ENCODE peak calls at places on chromosomes 3 and 15, in seven cellular contexts. One of them, this sample, is unnamed.

GRCh38 chr3:102059145-102059943 is 210.0 kb downstream of the NFKBIZ start:
- DNase-seq in RWPE2: no peak
- DNase-seq in astrocyte: no peak
- DNase-seq in right lobe of liver: no peak
- DNase-seq in AG10803: no peak
- DNase-seq in psoas muscle: no peak
- DNase-seq in GM12865: peak
- DNase-seq in this sample: no peak

GRCh38 chr15:62998262-62998909 is 44.2 kb upstream of the TPM1 start:
- DNase-seq in RWPE2: no peak
- DNase-seq in astrocyte: no peak
- DNase-seq in right lobe of liver: no peak
- DNase-seq in AG10803: no peak
- DNase-seq in psoas muscle: no peak
- DNase-seq in GM12865: no peak
- DNase-seq in this sample: no peak

GRCh38 chr3:156681003-156681402 is 6.6 kb downstream of the TIPARP start:
- DNase-seq in RWPE2: peak
- DNase-seq in astrocyte: peak
- DNase-seq in right lobe of liver: no peak
- DNase-seq in AG10803: peak
- DNase-seq in psoas muscle: no peak
- DNase-seq in GM12865: peak
- DNase-seq in this sample: peak

GRCh38 chr3:43043071-43043766 is 62.7 kb downstream of the POMGNT2 start:
- DNase-seq in RWPE2: no peak
- DNase-seq in astrocyte: no peak
- DNase-seq in right lobe of liver: no peak
- DNase-seq in AG10803: no peak
- DNase-seq in psoas muscle: no peak
- DNase-seq in GM12865: no peak
- DNase-seq in this sample: no peak

GRCh38 chr15:71809346-71809745 is 1.0 kb upstream of the NR2E3 start:
- DNase-seq in RWPE2: no peak
- DNase-seq in astrocyte: no peak
- DNase-seq in right lobe of liver: no peak
- DNase-seq in AG10803: no peak
- DNase-seq in psoas muscle: no peak
- DNase-seq in GM12865: no peak
- DNase-seq in this sample: no peak

GRCh38 chr3:136377499-136377898 is 127.4 kb downstream of the PCCB start:
- DNase-seq in RWPE2: no peak
- DNase-seq in astrocyte: no peak
- DNase-seq in right lobe of liver: no peak
- DNase-seq in AG10803: no peak
- DNase-seq in psoas muscle: no peak
- DNase-seq in GM12865: no peak
- DNase-seq in this sample: no peak

GRCh38 chr3:94050546-94050945 is 12.2 kb downstream of the DHFR2 start:
- DNase-seq in RWPE2: no peak
- DNase-seq in astrocyte: no peak
- DNase-seq in right lobe of liver: no peak
- DNase-seq in AG10803: no peak
- DNase-seq in psoas muscle: no peak
- DNase-seq in GM12865: no peak
- DNase-seq in this sample: no peak

GRCh38 chr3:82157952-82158351 is 396.5 kb upstream of the GBE1 start:
- DNase-seq in RWPE2: peak
- DNase-seq in astrocyte: peak
- DNase-seq in right lobe of liver: no peak
- DNase-seq in AG10803: peak
- DNase-seq in psoas muscle: no peak
- DNase-seq in GM12865: no peak
- DNase-seq in this sample: peak

GRCh38 chr15:60507596-60508424 is 28.9 kb upstream of the ICE2 start:
- DNase-seq in RWPE2: no peak
- DNase-seq in astrocyte: peak
- DNase-seq in right lobe of liver: no peak
- DNase-seq in AG10803: peak
- DNase-seq in psoas muscle: no peak
- DNase-seq in GM12865: peak
- DNase-seq in this sample: peak

GRCh38 chr3:5005367-5005766 is 26.1 kb downstream of the BHLHE40 start:
- DNase-seq in RWPE2: no peak
- DNase-seq in astrocyte: no peak
- DNase-seq in right lobe of liver: no peak
- DNase-seq in AG10803: no peak
- DNase-seq in psoas muscle: no peak
- DNase-seq in GM12865: no peak
- DNase-seq in this sample: no peak

GRCh38 chr15:72112805-72113204 is 5.1 kb downstream of the MYO9A start:
- DNase-seq in RWPE2: no peak
- DNase-seq in astrocyte: no peak
- DNase-seq in right lobe of liver: no peak
- DNase-seq in AG10803: no peak
- DNase-seq in psoas muscle: no peak
- DNase-seq in GM12865: no peak
- DNase-seq in this sample: no peak

GRCh38 chr3:189778340-189778950 is 147.3 kb downstream of the TP63 start:
- DNase-seq in RWPE2: no peak
- DNase-seq in astrocyte: no peak
- DNase-seq in right lobe of liver: no peak
- DNase-seq in AG10803: no peak
- DNase-seq in psoas muscle: no peak
- DNase-seq in GM12865: peak
- DNase-seq in this sample: no peak

GRCh38 chr3:100401674-100402036 is 316 bp downstream of the LNP1 start:
- DNase-seq in RWPE2: no peak
- DNase-seq in astrocyte: peak
- DNase-seq in right lobe of liver: peak
- DNase-seq in AG10803: peak
- DNase-seq in psoas muscle: peak
- DNase-seq in GM12865: peak
- DNase-seq in this sample: peak

GRCh38 chr15:48861813-48862431 is 16.0 kb upstream of the EID1 start:
- DNase-seq in RWPE2: no peak
- DNase-seq in astrocyte: peak
- DNase-seq in right lobe of liver: no peak
- DNase-seq in AG10803: peak
- DNase-seq in psoas muscle: no peak
- DNase-seq in GM12865: peak
- DNase-seq in this sample: peak

GRCh38 chr3:42692667-42693529 is 7.6 kb downstream of the KLHL40 start:
- DNase-seq in RWPE2: no peak
- DNase-seq in astrocyte: no peak
- DNase-seq in right lobe of liver: no peak
- DNase-seq in AG10803: no peak
- DNase-seq in psoas muscle: no peak
- DNase-seq in GM12865: no peak
- DNase-seq in this sample: no peak

GRCh38 chr3:56725175-56725574 is 42.1 kb upstream of the TASOR start:
- DNase-seq in RWPE2: no peak
- DNase-seq in astrocyte: peak
- DNase-seq in right lobe of liver: no peak
- DNase-seq in AG10803: no peak
- DNase-seq in psoas muscle: no peak
- DNase-seq in GM12865: peak
- DNase-seq in this sample: no peak

GRCh38 chr15:29270976-29271375 is 1.4 kb upstream of the NSMCE3 start:
- DNase-seq in RWPE2: no peak
- DNase-seq in astrocyte: no peak
- DNase-seq in right lobe of liver: no peak
- DNase-seq in AG10803: peak
- DNase-seq in psoas muscle: no peak
- DNase-seq in GM12865: no peak
- DNase-seq in this sample: no peak

GRCh38 chr15:60399931-60400330 is 2.1 kb upstream of the ANXA2 start:
- DNase-seq in RWPE2: no peak
- DNase-seq in astrocyte: peak
- DNase-seq in right lobe of liver: no peak
- DNase-seq in AG10803: peak
- DNase-seq in psoas muscle: no peak
- DNase-seq in GM12865: no peak
- DNase-seq in this sample: peak

GRCh38 chr15:29050870-29051269 is 165.1 kb downstream of the APBA2 start:
- DNase-seq in RWPE2: peak
- DNase-seq in astrocyte: peak
- DNase-seq in right lobe of liver: no peak
- DNase-seq in AG10803: peak
- DNase-seq in psoas muscle: no peak
- DNase-seq in GM12865: no peak
- DNase-seq in this sample: peak

GRCh38 chr15:20340931-20341661 is 200.5 kb downstream of the GOLGA6L6 start:
- DNase-seq in RWPE2: peak
- DNase-seq in astrocyte: no peak
- DNase-seq in right lobe of liver: peak
- DNase-seq in AG10803: peak
- DNase-seq in psoas muscle: peak
- DNase-seq in GM12865: peak
- DNase-seq in this sample: peak

GRCh38 chr15:61828860-61829513 is 231.3 kb downstream of the VPS13C start:
- DNase-seq in RWPE2: no peak
- DNase-seq in astrocyte: no peak
- DNase-seq in right lobe of liver: no peak
- DNase-seq in AG10803: no peak
- DNase-seq in psoas muscle: peak
- DNase-seq in GM12865: no peak
- DNase-seq in this sample: no peak

GRCh38 chr15:80579611-80580010 is 115.5 kb upstream of the ABHD17C start:
- DNase-seq in RWPE2: peak
- DNase-seq in astrocyte: no peak
- DNase-seq in right lobe of liver: no peak
- DNase-seq in AG10803: no peak
- DNase-seq in psoas muscle: no peak
- DNase-seq in GM12865: no peak
- DNase-seq in this sample: no peak

GRCh38 chr3:46538803-46539442 is 27.2 kb downstream of the LRRC2 start:
- DNase-seq in RWPE2: no peak
- DNase-seq in astrocyte: peak
- DNase-seq in right lobe of liver: no peak
- DNase-seq in AG10803: peak
- DNase-seq in psoas muscle: peak
- DNase-seq in GM12865: peak
- DNase-seq in this sample: peak

GRCh38 chr3:180036678-180037455 is at the start of gene PEX5L:
- DNase-seq in RWPE2: peak
- DNase-seq in astrocyte: peak
- DNase-seq in right lobe of liver: peak
- DNase-seq in AG10803: peak
- DNase-seq in psoas muscle: peak
- DNase-seq in GM12865: peak
- DNase-seq in this sample: peak

GRCh38 chr3:158312560-158313141 is 202.8 kb downstream of the RSRC1 start:
- DNase-seq in RWPE2: no peak
- DNase-seq in astrocyte: no peak
- DNase-seq in right lobe of liver: no peak
- DNase-seq in AG10803: no peak
- DNase-seq in psoas muscle: no peak
- DNase-seq in GM12865: no peak
- DNase-seq in this sample: no peak

GRCh38 chr3:138124689-138125420 is 7.3 kb downstream of the A4GNT start:
- DNase-seq in RWPE2: no peak
- DNase-seq in astrocyte: peak
- DNase-seq in right lobe of liver: no peak
- DNase-seq in AG10803: peak
- DNase-seq in psoas muscle: no peak
- DNase-seq in GM12865: no peak
- DNase-seq in this sample: peak

GRCh38 chr15:67828969-67829646 is 3.8 kb downstream of the SKOR1 start:
- DNase-seq in RWPE2: peak
- DNase-seq in astrocyte: no peak
- DNase-seq in right lobe of liver: no peak
- DNase-seq in AG10803: no peak
- DNase-seq in psoas muscle: no peak
- DNase-seq in GM12865: no peak
- DNase-seq in this sample: no peak

GRCh38 chr3:116930786-116931185 is 221.2 kb downstream of the TUSC7 start:
- DNase-seq in RWPE2: no peak
- DNase-seq in astrocyte: peak
- DNase-seq in right lobe of liver: no peak
- DNase-seq in AG10803: no peak
- DNase-seq in psoas muscle: no peak
- DNase-seq in GM12865: peak
- DNase-seq in this sample: peak

GRCh38 chr3:15499536-15499935 is 22.0 kb downstream of the COLQ start:
- DNase-seq in RWPE2: no peak
- DNase-seq in astrocyte: no peak
- DNase-seq in right lobe of liver: no peak
- DNase-seq in AG10803: peak
- DNase-seq in psoas muscle: no peak
- DNase-seq in GM12865: no peak
- DNase-seq in this sample: no peak

DNA sequence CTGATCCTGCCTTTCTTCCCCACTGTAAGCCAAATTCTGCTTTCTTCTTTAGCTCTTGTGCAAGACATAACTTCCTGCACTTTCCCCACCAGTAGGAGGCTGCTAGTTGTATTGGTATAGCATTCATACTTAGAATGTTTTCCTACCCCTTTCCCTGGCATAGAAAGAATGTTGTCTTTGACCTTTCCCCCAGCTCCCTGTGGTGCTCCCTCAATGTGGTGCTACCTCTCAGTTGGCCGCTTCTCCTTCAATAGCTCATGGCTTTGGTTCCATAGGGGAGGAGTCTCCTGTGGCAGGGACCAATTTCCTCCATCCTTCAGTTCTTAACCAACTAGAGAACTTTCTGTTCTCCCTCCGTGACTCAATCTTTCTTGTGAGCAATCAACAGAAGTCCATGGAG is 67.5 kb upstream of the AKAP13 start:
- DNase-seq in RWPE2: no peak
- DNase-seq in astrocyte: no peak
- DNase-seq in right lobe of liver: no peak
- DNase-seq in AG10803: peak
- DNase-seq in psoas muscle: no peak
- DNase-seq in GM12865: no peak
- DNase-seq in this sample: peak
- TF ChIP-seq CTCF in RWPE2: no peak
- TF ChIP-seq CTCF in astrocyte: peak
- TF ChIP-seq CTCF in right lobe of liver: no peak
- TF ChIP-seq CTCF in AG10803: peak
- TF ChIP-seq CTCF in psoas muscle: no peak
- TF ChIP-seq CTCF in GM12865: peak
- TF ChIP-seq CTCF in this sample: peak

GRCh38 chr3:194991338-194991654 is 279.7 kb downstream of the XXYLT1 start:
- DNase-seq in RWPE2: no peak
- DNase-seq in astrocyte: no peak
- DNase-seq in right lobe of liver: no peak
- DNase-seq in AG10803: no peak
- DNase-seq in psoas muscle: no peak
- DNase-seq in GM12865: no peak
- DNase-seq in this sample: no peak
- H3K4me3 ChIP-seq in RWPE2: no peak
- H3K4me3 ChIP-seq in astrocyte: no peak
- H3K4me3 ChIP-seq in right lobe of liver: no peak
- H3K4me3 ChIP-seq in AG10803: no peak
- H3K4me3 ChIP-seq in psoas muscle: no peak
- H3K4me3 ChIP-seq in GM12865: no peak
- H3K4me3 ChIP-seq in this sample: no peak

GRCh38 chr3:109050591-109051167 is 67.3 kb downstream of the MORC1 start:
- DNase-seq in RWPE2: no peak
- DNase-seq in astrocyte: peak
- DNase-seq in right lobe of liver: no peak
- DNase-seq in AG10803: no peak
- DNase-seq in psoas muscle: no peak
- DNase-seq in GM12865: peak
- DNase-seq in this sample: peak
- TF ChIP-seq CTCF in RWPE2: peak
- TF ChIP-seq CTCF in astrocyte: peak
- TF ChIP-seq CTCF in right lobe of liver: peak
- TF ChIP-seq CTCF in AG10803: peak
- TF ChIP-seq CTCF in psoas muscle: peak
- TF ChIP-seq CTCF in GM12865: peak
- TF ChIP-seq CTCF in this sample: peak

GRCh38 chr15:36880913-36881290 is 219.4 kb downstream of the MEIS2 start:
- DNase-seq in RWPE2: no peak
- DNase-seq in astrocyte: no peak
- DNase-seq in right lobe of liver: no peak
- DNase-seq in AG10803: no peak
- DNase-seq in psoas muscle: no peak
- DNase-seq in GM12865: no peak
- DNase-seq in this sample: no peak
- H3K4me3 ChIP-seq in RWPE2: no peak
- H3K4me3 ChIP-seq in astrocyte: no peak
- H3K4me3 ChIP-seq in right lobe of liver: no peak
- H3K4me3 ChIP-seq in AG10803: no peak
- H3K4me3 ChIP-seq in psoas muscle: no peak
- H3K4me3 ChIP-seq in GM12865: no peak
- H3K4me3 ChIP-seq in this sample: no peak